ENCODE peak calls at places on chromosome 21, in six cellular contexts. Y, L, H, S, I and D are unnamed samples.
A peak's percentile ranks its signal among the peaks of the same experiment; 100 is the strongest.

GRCh38 chr21:45067462-45068285 is 6.7 kb upstream of the ADARB1 start:
- DNase-seq in Y (no peak), L (no peak), H (peak; percentile 90), S (no peak), I (no peak), D (no peak)

GRCh38 chr21:33655591-33656221 is 13.4 kb downstream of the ITSN1 start:
- DNase-seq in Y (peak; percentile 15), L (peak; percentile 97), H (peak; percentile 50), S (no peak), I (peak; percentile 76), D (no peak)

GRCh38 chr21:39022901-39023693 is 160.2 kb downstream of the PSMG1 start:
- DNase-seq in Y (peak; percentile 61), L (peak; percentile 28), H (peak; percentile 26), S (peak; percentile 93), I (peak; percentile 71), D (peak; percentile 66)

GRCh38 chr21:14768042-14768441 is 221.9 kb upstream of the SAMSN1 start:
- DNase-seq in Y (no peak), L (no peak), H (no peak), S (no peak), I (no peak), D (no peak)

GRCh38 chr21:33308586-33309490 is 15.9 kb upstream of the IFNAR1 start:
- DNase-seq in Y (peak; percentile 6), L (peak; percentile 55), H (peak; percentile 51), S (no peak), I (no peak), D (no peak)

GRCh38 chr21:31744162-31744800 is 12.4 kb upstream of the SCAF4 start:
- DNase-seq in Y (no peak), L (no peak), H (no peak), S (no peak), I (no peak), D (no peak)

GRCh38 chr21:43981151-43981870 is 30.8 kb upstream of the TRAPPC10 start:
- DNase-seq in Y (no peak), L (no peak), H (no peak), S (no peak), I (no peak), D (no peak)

GRCh38 chr21:39660596-39660995 is 47.9 kb downstream of the B3GALT5 start:
- DNase-seq in Y (peak; percentile 61), L (peak; percentile 83), H (no peak), S (no peak), I (peak; percentile 19), D (peak; percentile 84)

GRCh38 chr21:39182016-39182415 is 1.2 kb downstream of the PSMG1 start:
- DNase-seq in Y (no peak), L (no peak), H (peak; percentile 42), S (no peak), I (no peak), D (no peak)

GRCh38 chr21:44904141-44904923 is 16.4 kb downstream of the ITGB2 start:
- DNase-seq in Y (no peak), L (no peak), H (no peak), S (no peak), I (no peak), D (no peak)

GRCh38 chr21:39034590-39035536 is 148.4 kb downstream of the PSMG1 start:
- DNase-seq in Y (no peak), L (no peak), H (no peak), S (no peak), I (no peak), D (peak; percentile 27)

GRCh38 chr21:38439336-38439900 is 58.9 kb downstream of the ERG start:
- DNase-seq in Y (no peak), L (no peak), H (no peak), S (no peak), I (no peak), D (no peak)

GRCh38 chr21:34129971-34130597 is 56.7 kb downstream of the MRPS6 start:
- DNase-seq in Y (no peak), L (peak; percentile 48), H (peak; percentile 33), S (no peak), I (peak; percentile 35), D (no peak)

GRCh38 chr21:18725653-18726052 is 322.1 kb upstream of the TMPRSS15 start:
- DNase-seq in Y (no peak), L (no peak), H (peak; percentile 9), S (no peak), I (no peak), D (no peak)

GRCh38 chr21:44092201-44092600 is 15.0 kb upstream of the PWP2 start:
- DNase-seq in Y (no peak), L (no peak), H (no peak), S (no peak), I (peak; percentile 53), D (no peak)

GRCh38 chr21:38631171-38631570 is 132.9 kb upstream of the ERG start:
- DNase-seq in Y (no peak), L (no peak), H (no peak), S (no peak), I (no peak), D (no peak)

GRCh38 chr21:21624674-21625073 is 626.5 kb downstream of the NCAM2 start:
- DNase-seq in Y (no peak), L (peak; percentile 70), H (no peak), S (no peak), I (no peak), D (no peak)

GRCh38 chr21:41482321-41482720 is 25.6 kb downstream of the TMPRSS2 start:
- DNase-seq in Y (no peak), L (peak; percentile 74), H (no peak), S (no peak), I (no peak), D (no peak)

GRCh38 chr21:38955495-38955894 is 149.8 kb downstream of the ETS2 start:
- DNase-seq in Y (no peak), L (peak; percentile 77), H (no peak), S (no peak), I (no peak), D (no peak)

GRCh38 chr21:15809818-15810217 is 80.0 kb downstream of the USP25 start:
- DNase-seq in Y (no peak), L (peak; percentile 78), H (no peak), S (no peak), I (no peak), D (no peak)

GRCh38 chr21:43935711-43936110 is 70.7 kb downstream of the AGPAT3 start:
- DNase-seq in Y (no peak), L (no peak), H (no peak), S (no peak), I (no peak), D (no peak)

GRCh38 chr21:27246741-27247140 is 279.9 kb upstream of the ADAMTS5 start:
- DNase-seq in Y (no peak), L (peak; percentile 77), H (no peak), S (no peak), I (no peak), D (no peak)

GRCh38 chr21:36541721-36542139 is 61.8 kb upstream of the CLDN14 start:
- DNase-seq in Y (no peak), L (no peak), H (no peak), S (no peak), I (no peak), D (no peak)
- TF ChIP-seq POLR2A in Y (no peak), L (no peak), H (no peak), S (no peak), I (no peak), D (no peak)

GRCh38 chr21:46255166-46255565 is 26.6 kb upstream of the LSS start:
- DNase-seq in Y (no peak), L (no peak), H (no peak), S (no peak), I (no peak), D (no peak)
- H3K4me3 ChIP-seq in Y (no peak overlapping the region), L (no peak overlapping the region), H (no peak overlapping the region), S (no peak overlapping the region), I (no peak overlapping the region), D (no peak overlapping the region)

GRCh38 chr21:42652527-42653491 is 612 bp upstream of the PDE9A start:
- DNase-seq in Y (peak; percentile 64), L (peak; percentile 31), H (no peak), S (peak; percentile 71), I (peak; percentile 91), D (peak; percentile 92)
- TF ChIP-seq CTCF in Y (peak; percentile 63), L (peak; percentile 35), H (peak; percentile 56), S (peak; percentile 11), I (peak; percentile 83), D (peak; percentile 52)

GRCh38 chr21:29055080-29055479 is 18.4 kb downstream of the CCT8 start:
- DNase-seq in Y (no peak), L (no peak), H (no peak), S (no peak), I (no peak), D (no peak)
- TF ChIP-seq POLR2A in Y (no peak), L (no peak), H (peak; percentile 61), S (no peak), I (no peak), D (no peak)

GRCh38 chr21:25636727-25637126 is 2.3 kb upstream of the JAM2 start:
- DNase-seq in Y (no peak), L (peak; percentile 23), H (no peak), S (no peak), I (no peak), D (no peak)

GRCh38 chr21:25639922-25640670 is 1.0 kb downstream of the JAM2 start:
- DNase-seq in Y (no peak), L (no peak), H (no peak), S (peak; percentile 61), I (peak; percentile 29), D (peak; percentile 73)

GRCh38 chr21:25637846-25638245 is 1.2 kb upstream of the JAM2 start:
- DNase-seq in Y (no peak), L (no peak), H (no peak), S (no peak), I (no peak), D (no peak)

GRCh38 chr21:25639167-25639921 is at the start of gene JAM2:
- DNase-seq in Y (peak; percentile 16), L (peak; percentile 29), H (peak; percentile 16), S (peak; percentile 72), I (peak; percentile 50), D (peak; percentile 76)

DNA sequence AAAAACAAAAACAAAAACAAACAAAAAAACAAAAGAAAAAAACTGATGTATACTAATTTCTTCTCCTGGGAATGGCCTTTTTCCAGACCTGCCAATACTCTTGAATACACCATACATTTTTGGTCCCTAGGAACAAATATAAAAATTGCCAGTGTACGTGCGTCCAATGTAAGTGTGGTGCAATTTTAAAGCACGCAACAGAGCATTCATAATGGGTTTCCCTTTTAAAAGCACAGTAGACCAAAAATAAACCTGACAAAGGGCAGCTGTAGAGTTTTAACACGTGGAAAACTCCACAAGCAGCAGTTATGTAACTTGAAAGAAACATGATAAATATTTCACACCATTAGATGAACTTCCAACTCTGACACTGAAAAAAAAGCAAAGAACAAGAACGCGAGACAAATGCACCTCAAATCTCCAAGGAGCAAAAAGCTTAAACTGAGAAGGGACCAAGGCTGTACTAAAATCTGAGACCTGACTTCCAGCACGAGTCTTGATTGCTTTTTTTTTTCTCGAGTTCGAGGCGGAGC is 358 bp upstream of the JAM2 start:
- DNase-seq in Y (no peak), L (peak; percentile 27), H (no peak), S (no peak), I (no peak), D (no peak)
- H3K4me3 ChIP-seq in Y (peak overlapping the region; percentile 26), L (peak overlapping the region; percentile 53), H (no peak overlapping the region), S (peak overlapping the region; percentile 63), I (peak overlapping the region; percentile 74), D (peak overlapping the region; percentile 78)

GRCh38 chr21:30257773-30258172 is 25.0 kb downstream of the KRTAP24-1 start:
- DNase-seq in Y (no peak), L (no peak), H (peak; percentile 48), S (no peak), I (no peak), D (no peak)
- TF ChIP-seq CTCF in Y (peak; percentile 11), L (no peak), H (peak; percentile 38), S (no peak), I (peak; percentile 27), D (no peak)